ENCODE peak calls at places on chromosomes 16 and 17, in nine cellular contexts. A is Peyer's patch; U is naive thymus-derived CD4-positive, alpha-beta T cell; S is BE2C; C is aorta; M is esophagus squamous epithelium; L is hepatocyte; E is left ventricle myocardium inferior; Z is tibial nerve. P is an unnamed sample. For H3K36me3 and H3K9me3, the result is how much of the 10 kb centered on the place peaks cover.

GRCh38 chr17:77455111-77455877 is 314.5 kb downstream of the SEC14L1 start:
- DNase-seq in C (no peak), S (no peak), U (no peak), A (no peak), E (no peak), M (no peak), Z (peak), L (no peak), P (no peak)

GRCh38 chr16:85767569-85767968 is 16.7 kb upstream of the C16orf74 start:
- DNase-seq in M (no peak), E (no peak), L (peak), S (no peak), A (no peak), Z (no peak), C (no peak), U (no peak), P (no peak)

GRCh38 chr17:15341966-15342365 is 569 bp upstream of the TEKT3 start:
- DNase-seq in M (no peak), S (no peak), A (no peak), L (no peak), E (no peak), C (no peak), Z (no peak), U (no peak), P (no peak)

GRCh38 chr17:78146881-78147280 is 696 bp downstream of the C17orf99 start:
- DNase-seq in E (no peak), L (no peak), M (no peak), Z (no peak), A (no peak), S (no peak), U (no peak), C (no peak), P (no peak)

GRCh38 chr16:89572042-89572441 is 3.5 kb upstream of the CPNE7 start:
- DNase-seq in E (no peak), S (no peak), U (no peak), M (no peak), A (no peak), L (no peak), Z (no peak), C (no peak), P (no peak)

GRCh38 chr17:60110586-60110985 is 31.9 kb upstream of the HEATR6 start:
- DNase-seq in Z (no peak), E (no peak), L (no peak), U (no peak), C (no peak), S (no peak), A (no peak), M (no peak), P (no peak)

GRCh38 chr16:49490321-49490705 is 116.7 kb downstream of the C16orf78 start:
- DNase-seq in L (no peak), U (no peak), C (peak), E (no peak), S (no peak), A (no peak), Z (no peak), M (no peak), P (no peak)

GRCh38 chr17:36641877-36642845 is 40.8 kb downstream of the MRM1 start:
- DNase-seq in S (peak), Z (no peak), C (no peak), M (no peak), A (no peak), U (no peak), L (peak), E (no peak), P (peak)

GRCh38 chr17:7380855-7381683 is at the start of gene TNK1:
- DNase-seq in U (no peak), A (peak), L (peak), S (no peak), Z (no peak), M (no peak), C (peak), E (peak), P (no peak)

GRCh38 chr16:85245307-85246172 is 133.3 kb upstream of the CIBAR2 start:
- DNase-seq in Z (peak), S (peak), C (peak), E (no peak), U (peak), A (peak), L (peak), M (no peak), P (peak)

GRCh38 chr16:56268799-56269198 is 77.5 kb downstream of the GNAO1 start:
- DNase-seq in U (no peak), Z (no peak), L (no peak), C (no peak), M (no peak), E (no peak), S (no peak), A (no peak), P (no peak)

GRCh38 chr17:16934133-16934795 is 37.7 kb downstream of the TNFRSF13B start:
- DNase-seq in S (no peak), L (no peak), U (no peak), C (peak), Z (no peak), A (peak), M (no peak), E (peak), P (no peak)

GRCh38 chr17:55576237-55576998 is 65.2 kb upstream of the SMIM36 start:
- DNase-seq in M (no peak), Z (peak), E (no peak), A (no peak), U (peak), L (peak), S (no peak), C (peak), P (no peak)

GRCh38 chr17:55575058-55575606 is 63.9 kb upstream of the SMIM36 start:
- DNase-seq in L (no peak), U (no peak), Z (no peak), A (no peak), E (no peak), S (no peak), C (no peak), M (no peak), P (no peak)

GRCh38 chr17:55577011-55577586 is 65.8 kb upstream of the SMIM36 start:
- DNase-seq in S (no peak), U (peak), Z (peak), E (peak), M (no peak), L (peak), C (peak), A (peak), P (no peak)

GRCh38 chr17:55580596-55581133 is 69.4 kb upstream of the SMIM36 start:
- DNase-seq in M (no peak), L (no peak), S (no peak), A (no peak), C (no peak), U (no peak), E (no peak), Z (no peak), P (no peak)

DNA sequence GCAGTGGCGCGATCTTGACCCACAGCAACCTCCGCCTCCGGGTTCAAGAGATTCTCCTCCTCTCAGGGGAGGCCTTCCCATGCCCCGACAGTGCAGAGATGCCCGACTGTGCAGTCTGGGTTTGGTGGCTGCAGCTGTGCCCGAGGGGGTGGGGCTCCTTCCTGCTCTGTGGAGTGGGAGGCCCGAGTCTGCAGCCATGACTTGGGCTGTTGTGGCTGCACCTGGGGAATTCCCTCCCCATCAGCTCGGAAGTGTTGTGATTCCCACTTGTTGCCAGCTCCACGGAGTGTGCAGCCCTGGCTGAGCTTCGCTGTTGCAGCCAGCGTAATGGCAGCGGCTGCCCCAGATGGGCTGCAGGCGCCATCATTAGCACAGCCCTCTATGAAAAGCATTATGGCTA is 66.4 kb upstream of the SMIM36 start:
- DNase-seq in C (peak), M (no peak), L (no peak), E (peak), A (peak), U (no peak), Z (no peak), S (no peak), P (peak)
- H3K4me3 ChIP-seq in C (no peak), M (peak), L (no peak), E (peak), A (peak), U (peak), Z (peak), S (no peak), P (no peak)

GRCh38 chr17:34988644-34989043 is 8.3 kb downstream of the LIG3 start:
- DNase-seq in L (no peak), Z (no peak), U (no peak), S (no peak), E (no peak), C (no peak), M (no peak), A (no peak), P (no peak)

GRCh38 chr17:34989473-34989872 is 9.2 kb downstream of the LIG3 start:
- DNase-seq in U (no peak), C (no peak), L (no peak), S (no peak), A (no peak), E (no peak), Z (no peak), M (no peak), P (no peak)

GRCh38 chr17:34990921-34991365 is 10.6 kb downstream of the LIG3 start:
- DNase-seq in E (no peak), Z (no peak), S (no peak), A (no peak), M (no peak), L (peak), C (no peak), U (no peak), P (no peak)

GRCh38 chr17:34991606-34992005 is 11.3 kb downstream of the LIG3 start:
- DNase-seq in L (no peak), C (no peak), Z (no peak), E (no peak), M (no peak), A (no peak), S (no peak), U (no peak), P (no peak)

GRCh38 chr17:34987232-34987631 is 6.9 kb downstream of the LIG3 start:
- DNase-seq in S (no peak), L (no peak), A (no peak), C (no peak), E (no peak), U (no peak), M (no peak), Z (no peak), P (no peak)
- H3K36me3 ChIP-seq in S (half or more), L (under half), A (under half), C (under half), E (half or more), U (under half), M (under half), Z (half or more), P (half or more)

DNA sequence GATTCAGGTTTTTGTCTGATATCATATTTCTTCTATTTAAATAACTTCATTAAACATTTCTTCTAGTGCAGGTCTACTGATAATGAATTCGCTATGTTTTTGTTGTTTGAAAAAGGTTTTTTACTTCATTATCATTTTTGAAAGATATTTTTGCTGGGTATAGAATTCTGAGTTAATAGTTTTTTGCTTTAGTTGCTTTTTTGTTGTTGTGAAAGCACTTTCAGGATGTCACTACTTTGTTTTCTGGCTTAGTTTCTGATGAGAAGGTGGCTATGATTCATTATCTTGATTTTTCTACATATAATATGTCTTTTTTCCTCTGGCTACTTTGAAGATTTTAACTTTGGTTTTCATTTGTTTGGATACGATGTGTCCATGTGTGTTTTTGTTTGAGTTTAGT is 3.5 kb downstream of the ZFP1 start:
- DNase-seq in S (no peak), Z (no peak), U (no peak), E (no peak), A (no peak), C (no peak), M (no peak), L (no peak), P (no peak)
- H3K9me3 ChIP-seq in S (under half), Z (under half), U (under half), E (under half), A (under half), C (under half), M (under half), L (under half), P (under half)

GRCh38 chr17:386145-386876 is 33.7 kb upstream of the RPH3AL start:
- DNase-seq in L (peak), S (peak), C (peak), E (peak), U (peak), A (peak), M (no peak), Z (peak), P (peak)
- H3K4me3 ChIP-seq in L (peak), S (no peak), C (peak), E (peak), U (no peak), A (peak), M (peak), Z (no peak), P (peak)

DNA sequence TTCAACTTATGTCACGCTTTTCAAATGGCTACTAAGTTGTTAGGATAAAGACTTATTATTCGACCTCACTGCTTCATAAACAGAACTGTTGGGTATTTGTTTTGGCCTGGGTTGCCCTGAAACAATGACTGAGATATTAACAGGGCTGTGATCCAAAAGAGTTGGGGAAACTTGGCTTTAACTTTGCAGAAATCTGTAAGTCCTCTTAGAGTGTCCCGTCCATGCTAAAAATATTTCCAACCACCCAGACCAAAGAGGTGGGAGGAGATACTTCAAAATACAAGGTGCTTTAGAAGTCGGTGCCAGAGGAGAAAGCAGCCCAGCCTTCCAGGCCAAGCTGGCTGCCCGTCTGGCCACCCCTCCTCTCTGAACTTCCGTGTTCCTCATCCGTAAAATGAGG is 16.1 kb upstream of the SPATA32 start:
- DNase-seq in M (no peak), A (no peak), C (no peak), U (no peak), S (no peak), E (peak), Z (no peak), L (no peak), P (no peak)
- H3K36me3 ChIP-seq in M (under half), A (under half), C (under half), U (under half), S (under half), E (under half), Z (under half), L (under half), P (under half)

DNA sequence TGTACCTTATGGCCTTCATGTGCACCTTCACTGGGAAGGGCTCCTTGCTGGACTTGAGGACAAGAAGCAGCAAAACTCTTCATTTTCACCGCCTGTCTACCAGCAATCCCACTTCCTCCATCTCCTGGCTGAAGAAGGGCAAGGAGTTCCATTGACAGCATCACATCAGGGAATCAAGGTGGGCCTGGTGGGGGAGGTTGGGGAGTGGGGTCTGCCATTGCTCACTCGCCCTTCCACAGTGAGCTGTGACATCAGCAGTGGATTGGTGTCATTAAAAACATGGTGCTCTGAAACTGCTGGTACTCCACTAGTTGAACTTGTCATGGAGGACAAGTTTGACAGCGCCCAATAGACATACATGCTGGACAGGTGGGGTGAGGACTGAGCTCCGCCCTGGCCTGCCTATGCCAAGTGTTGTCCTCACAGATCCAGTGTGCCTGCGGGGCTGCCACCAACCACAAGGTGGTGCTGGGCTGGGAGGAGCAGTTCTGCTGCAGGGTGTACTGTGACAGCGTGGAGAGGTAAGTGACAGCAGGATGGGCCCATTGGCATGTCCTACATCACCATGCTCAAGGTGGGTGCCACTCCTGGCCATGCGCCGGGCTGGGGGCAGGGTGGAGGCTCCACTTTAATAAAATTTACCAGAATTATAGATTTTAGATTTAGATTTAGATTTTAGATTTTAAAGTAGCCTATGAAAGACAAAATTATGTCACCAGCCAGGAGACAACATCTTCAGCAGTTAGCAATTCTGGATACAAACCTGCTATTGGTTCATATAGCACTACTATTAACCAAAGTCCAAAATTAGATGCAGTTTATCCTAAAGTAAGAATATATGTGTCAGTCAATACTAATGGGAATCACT is 1729.1 kb downstream of the TP53TG3F start:
- DNase-seq in E (no peak), L (no peak), U (no peak), S (no peak), Z (no peak), C (no peak), A (no peak), M (no peak), P (no peak)
- H3K9me3 ChIP-seq in E (under half), L (under half), U (under half), S (under half), Z (under half), C (under half), A (under half), M (under half), P (under half)

GRCh38 chr16:3122926-3123570 is 10.7 kb downstream of the ZNF205 start:
- DNase-seq in S (no peak), U (no peak), L (no peak), Z (no peak), E (no peak), A (no peak), C (no peak), M (no peak), P (no peak)
- H3K4me3 ChIP-seq in S (no peak), U (no peak), L (no peak), Z (no peak), E (no peak), A (no peak), C (no peak), M (no peak), P (no peak)

GRCh38 chr16:30654856-30655255 is 3.4 kb upstream of the FBRS start:
- DNase-seq in A (no peak), L (no peak), Z (no peak), C (no peak), U (no peak), M (no peak), E (no peak), S (no peak), P (no peak)

GRCh38 chr16:30656974-30657865 is 1.0 kb upstream of the FBRS start:
- DNase-seq in U (no peak), M (no peak), E (no peak), L (no peak), A (no peak), S (no peak), Z (no peak), C (no peak), P (no peak)

GRCh38 chr16:30655815-30656347 is 2.4 kb upstream of the FBRS start:
- DNase-seq in E (no peak), U (no peak), M (no peak), S (no peak), L (no peak), A (no peak), Z (no peak), C (no peak), P (no peak)

GRCh38 chr16:30657866-30658730 is at the start of gene FBRS:
- DNase-seq in Z (peak), C (peak), M (peak), S (peak), U (peak), A (peak), E (peak), L (peak), P (peak)

DNA sequence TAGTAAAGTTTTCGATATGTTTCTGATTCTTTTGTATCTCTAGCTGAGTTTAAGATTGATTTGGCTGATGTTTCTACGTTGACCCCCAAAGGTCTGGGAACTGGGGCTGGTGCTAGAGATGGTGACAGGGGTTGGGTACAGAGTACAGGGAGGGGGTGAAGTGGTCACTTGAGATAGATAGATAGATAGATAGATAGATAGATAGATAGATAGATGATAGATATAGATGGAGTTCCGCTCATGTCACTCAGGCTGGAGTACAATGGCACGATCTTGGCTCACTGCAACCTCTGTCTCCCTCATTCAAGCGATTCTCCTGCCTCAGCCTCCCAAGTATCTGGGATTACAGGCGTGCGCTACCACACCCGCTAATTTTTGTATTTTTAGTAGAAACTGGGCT is 1.8 kb upstream of the FBRS start:
- DNase-seq in E (no peak), L (no peak), C (no peak), Z (no peak), M (no peak), A (no peak), U (no peak), S (no peak), P (no peak)
- H3K36me3 ChIP-seq in E (half or more), L (under half), C (under half), Z (half or more), M (under half), A (under half), U (under half), S (under half), P (under half)

DNA sequence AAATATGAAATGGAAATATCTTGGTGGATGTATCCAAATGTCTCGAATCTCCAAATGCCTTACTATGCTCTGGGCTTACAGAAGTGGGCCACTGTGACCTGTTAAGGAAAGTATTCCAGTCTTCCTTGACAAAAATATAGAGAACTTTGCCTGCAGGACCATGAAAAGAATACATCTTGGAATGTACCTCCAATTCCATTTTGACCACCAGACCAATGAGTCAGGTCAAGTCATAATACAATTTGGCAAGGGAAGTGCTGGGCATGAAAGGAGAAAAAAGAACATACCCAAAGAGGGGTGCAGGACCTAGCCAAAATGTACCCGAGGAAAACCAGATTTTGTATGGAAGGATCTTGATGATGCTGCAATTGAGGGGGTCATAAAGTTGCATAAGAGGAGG is 1153.7 kb upstream of the GOT2 start:
- DNase-seq in E (no peak), S (no peak), Z (no peak), L (no peak), M (no peak), C (no peak), U (no peak), A (no peak), P (no peak)
- H3K9me3 ChIP-seq in E (under half), S (under half), Z (under half), L (under half), M (under half), C (under half), U (under half), A (under half), P (under half)

DNA sequence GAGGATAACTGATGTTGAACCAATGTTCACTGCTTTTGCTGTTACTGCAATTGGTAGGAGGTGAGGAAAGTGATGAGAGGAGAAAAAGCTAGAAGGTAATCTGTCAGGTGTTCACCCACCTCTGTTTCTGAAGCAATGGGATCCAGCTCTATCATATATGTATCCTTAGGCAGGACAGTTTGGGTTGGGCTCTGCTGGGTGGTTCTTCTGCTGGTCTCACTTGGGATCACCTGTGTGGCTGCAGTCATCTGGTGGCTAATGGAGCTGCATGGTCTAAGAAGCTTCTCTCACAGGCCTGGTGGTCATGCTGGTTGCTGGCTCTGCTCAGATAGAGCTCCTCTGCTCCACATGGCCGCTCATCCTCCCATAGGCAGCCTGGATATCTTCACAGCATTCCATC is 40.2 kb upstream of the ZCCHC14 start:
- DNase-seq in C (no peak), A (no peak), U (no peak), Z (no peak), E (no peak), L (no peak), S (no peak), M (no peak), P (no peak)
- H3K4me3 ChIP-seq in C (no peak), A (no peak), U (no peak), Z (no peak), E (no peak), L (no peak), S (no peak), M (no peak), P (no peak)